ENCODE peak calls at places on chromosomes 6 and 20, in six cellular contexts. One of them, this sample, is unnamed.

GRCh38 chr6:47603995-47604394 is 94.4 kb upstream of the ADGRF4 start:
- DNase-seq in GM23338: no peak
- DNase-seq in upper lobe of left lung: no peak
- DNase-seq in endothelial cell: no peak
- DNase-seq in HCT116: no peak
- DNase-seq in heart right ventricle: no peak
- DNase-seq in this sample: no peak

GRCh38 chr6:126110494-126111270 is 124.3 kb downstream of the TRMT11 start:
- DNase-seq in HCT116: no peak
- DNase-seq in heart right ventricle: no peak
- DNase-seq in endothelial cell: no peak
- DNase-seq in GM23338: no peak
- DNase-seq in upper lobe of left lung: no peak
- DNase-seq in this sample: no peak

GRCh38 chr6:105929626-105930025 is 156.5 kb upstream of the PRDM1 start:
- DNase-seq in HCT116: no peak
- DNase-seq in GM23338: no peak
- DNase-seq in endothelial cell: no peak
- DNase-seq in upper lobe of left lung: no peak
- DNase-seq in heart right ventricle: no peak
- DNase-seq in this sample: no peak

GRCh38 chr6:121890307-121890910 is 455.0 kb downstream of the GJA1 start:
- DNase-seq in heart right ventricle: no peak
- DNase-seq in GM23338: peak; percentile 26
- DNase-seq in endothelial cell: no peak
- DNase-seq in HCT116: no peak
- DNase-seq in upper lobe of left lung: no peak
- DNase-seq in this sample: no peak

GRCh38 chr6:159257846-159258245 is 88.6 kb downstream of the FNDC1 start:
- DNase-seq in HCT116: no peak
- DNase-seq in GM23338: no peak
- DNase-seq in upper lobe of left lung: no peak
- DNase-seq in heart right ventricle: no peak
- DNase-seq in endothelial cell: no peak
- DNase-seq in this sample: no peak

GRCh38 chr6:105346052-105346451 is 56.8 kb downstream of the PREP start:
- DNase-seq in HCT116: no peak
- DNase-seq in heart right ventricle: no peak
- DNase-seq in GM23338: no peak
- DNase-seq in upper lobe of left lung: no peak
- DNase-seq in endothelial cell: no peak
- DNase-seq in this sample: no peak

GRCh38 chr20:53215166-53215565 is 243.0 kb downstream of the TSHZ2 start:
- DNase-seq in upper lobe of left lung: no peak
- DNase-seq in HCT116: no peak
- DNase-seq in GM23338: no peak
- DNase-seq in endothelial cell: no peak
- DNase-seq in heart right ventricle: no peak
- DNase-seq in this sample: no peak

GRCh38 chr6:129621252-129621651 is 88.7 kb downstream of the ARHGAP18 start:
- DNase-seq in GM23338: no peak
- DNase-seq in upper lobe of left lung: no peak
- DNase-seq in endothelial cell: peak; percentile 26
- DNase-seq in HCT116: no peak
- DNase-seq in heart right ventricle: no peak
- DNase-seq in this sample: no peak

GRCh38 chr6:36618366-36619355 is 24.5 kb downstream of the SRSF3 start:
- DNase-seq in HCT116: no peak
- DNase-seq in GM23338: no peak
- DNase-seq in endothelial cell: no peak
- DNase-seq in upper lobe of left lung: no peak
- DNase-seq in heart right ventricle: no peak
- DNase-seq in this sample: no peak

GRCh38 chr6:145736854-145737181 is 1.5 kb upstream of the EPM2A start:
- DNase-seq in heart right ventricle: no peak
- DNase-seq in upper lobe of left lung: no peak
- DNase-seq in GM23338: no peak
- DNase-seq in endothelial cell: no peak
- DNase-seq in HCT116: no peak
- DNase-seq in this sample: no peak

GRCh38 chr6:26743941-26744699 is 84.6 kb upstream of the ZNF322 start:
- DNase-seq in upper lobe of left lung: no peak
- DNase-seq in GM23338: peak; percentile 55
- DNase-seq in HCT116: no peak
- DNase-seq in heart right ventricle: no peak
- DNase-seq in endothelial cell: no peak
- DNase-seq in this sample: no peak

DNA sequence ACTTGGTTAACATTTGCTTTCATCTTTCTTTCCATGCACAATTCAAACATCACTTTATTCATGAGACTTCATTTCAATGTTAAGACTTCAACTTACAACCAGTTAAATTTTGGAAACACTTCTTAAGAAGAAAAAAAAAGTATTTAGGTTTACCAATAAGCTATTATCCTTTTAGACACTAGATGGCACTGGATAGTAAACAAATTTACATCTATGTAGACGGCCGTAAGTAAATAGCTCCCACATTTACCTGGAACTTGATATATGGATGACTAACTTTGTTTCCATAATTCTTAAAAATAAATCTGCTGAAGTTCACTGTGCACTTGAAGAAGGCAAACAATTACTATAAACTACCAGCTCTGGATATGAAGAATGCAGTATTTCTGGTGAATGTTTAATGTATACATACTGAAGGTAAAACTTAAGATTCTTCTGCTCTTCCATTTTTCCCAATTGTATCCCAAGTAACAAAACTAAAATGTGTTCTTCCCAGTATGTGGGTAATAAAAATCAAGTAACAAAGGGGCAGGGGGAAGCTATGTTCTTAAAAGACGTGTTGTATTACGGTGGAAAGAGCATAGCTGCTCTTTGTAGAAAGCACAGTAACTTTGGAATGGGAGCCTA is 130.6 kb upstream of the C6orf118 start:
- DNase-seq in endothelial cell: no peak
- DNase-seq in heart right ventricle: no peak
- DNase-seq in HCT116: peak; percentile 34
- DNase-seq in GM23338: peak; percentile 80
- DNase-seq in upper lobe of left lung: no peak
- DNase-seq in this sample: no peak
- TF ChIP-seq CTCF in endothelial cell: peak; percentile 65
- TF ChIP-seq CTCF in heart right ventricle: peak; percentile 70
- TF ChIP-seq CTCF in HCT116: peak; percentile 32
- TF ChIP-seq CTCF in GM23338: no peak
- TF ChIP-seq CTCF in upper lobe of left lung: no peak
- TF ChIP-seq CTCF in this sample: no peak

DNA sequence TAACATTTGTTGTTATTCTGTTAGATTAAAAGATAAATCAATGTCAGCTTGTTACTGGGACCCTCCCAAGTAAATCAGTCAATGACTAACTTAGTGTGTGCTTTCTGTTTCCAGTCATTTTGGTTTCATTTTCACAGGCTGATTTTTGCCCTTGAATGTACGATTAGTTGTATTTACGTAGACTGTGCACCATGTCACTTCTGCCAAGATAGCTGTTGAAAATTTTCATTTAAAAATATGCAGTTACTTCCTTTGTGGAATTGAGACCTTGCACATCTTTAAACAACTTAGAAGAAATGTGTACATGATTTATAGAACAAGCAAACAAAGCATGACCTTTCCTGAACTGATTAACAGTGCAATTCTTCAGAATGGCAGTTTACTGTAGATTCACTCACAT is 944.8 kb upstream of the CITED2 start:
- DNase-seq in heart right ventricle: no peak
- DNase-seq in upper lobe of left lung: no peak
- DNase-seq in endothelial cell: no peak
- DNase-seq in GM23338: no peak
- DNase-seq in HCT116: no peak
- DNase-seq in this sample: no peak
- TF ChIP-seq CTCF in heart right ventricle: no peak
- TF ChIP-seq CTCF in upper lobe of left lung: no peak
- TF ChIP-seq CTCF in endothelial cell: no peak
- TF ChIP-seq CTCF in GM23338: no peak
- TF ChIP-seq CTCF in HCT116: no peak
- TF ChIP-seq CTCF in this sample: no peak

GRCh38 chr6:31547727-31548422 is 467 bp downstream of the NFKBIL1 start:
- DNase-seq in GM23338: peak; percentile 17
- DNase-seq in HCT116: no peak
- DNase-seq in endothelial cell: no peak
- DNase-seq in heart right ventricle: no peak
- DNase-seq in upper lobe of left lung: peak; percentile 85
- DNase-seq in this sample: no peak

GRCh38 chr6:31545291-31545690 is 1.1 kb downstream of the ATP6V1G2 start:
- DNase-seq in GM23338: no peak
- DNase-seq in heart right ventricle: no peak
- DNase-seq in endothelial cell: no peak
- DNase-seq in HCT116: no peak
- DNase-seq in upper lobe of left lung: no peak
- DNase-seq in this sample: no peak

GRCh38 chr6:31546339-31546961 is at the start of gene ATP6V1G2:
- DNase-seq in GM23338: peak; percentile 98
- DNase-seq in heart right ventricle: peak; percentile 88
- DNase-seq in HCT116: peak; percentile 94
- DNase-seq in endothelial cell: peak; percentile 87
- DNase-seq in upper lobe of left lung: peak; percentile 84
- DNase-seq in this sample: peak; percentile 80

GRCh38 chr6:31548423-31548873 is 1.0 kb downstream of the NFKBIL1 start:
- DNase-seq in upper lobe of left lung: no peak
- DNase-seq in HCT116: no peak
- DNase-seq in endothelial cell: no peak
- DNase-seq in heart right ventricle: no peak
- DNase-seq in GM23338: no peak
- DNase-seq in this sample: no peak

DNA sequence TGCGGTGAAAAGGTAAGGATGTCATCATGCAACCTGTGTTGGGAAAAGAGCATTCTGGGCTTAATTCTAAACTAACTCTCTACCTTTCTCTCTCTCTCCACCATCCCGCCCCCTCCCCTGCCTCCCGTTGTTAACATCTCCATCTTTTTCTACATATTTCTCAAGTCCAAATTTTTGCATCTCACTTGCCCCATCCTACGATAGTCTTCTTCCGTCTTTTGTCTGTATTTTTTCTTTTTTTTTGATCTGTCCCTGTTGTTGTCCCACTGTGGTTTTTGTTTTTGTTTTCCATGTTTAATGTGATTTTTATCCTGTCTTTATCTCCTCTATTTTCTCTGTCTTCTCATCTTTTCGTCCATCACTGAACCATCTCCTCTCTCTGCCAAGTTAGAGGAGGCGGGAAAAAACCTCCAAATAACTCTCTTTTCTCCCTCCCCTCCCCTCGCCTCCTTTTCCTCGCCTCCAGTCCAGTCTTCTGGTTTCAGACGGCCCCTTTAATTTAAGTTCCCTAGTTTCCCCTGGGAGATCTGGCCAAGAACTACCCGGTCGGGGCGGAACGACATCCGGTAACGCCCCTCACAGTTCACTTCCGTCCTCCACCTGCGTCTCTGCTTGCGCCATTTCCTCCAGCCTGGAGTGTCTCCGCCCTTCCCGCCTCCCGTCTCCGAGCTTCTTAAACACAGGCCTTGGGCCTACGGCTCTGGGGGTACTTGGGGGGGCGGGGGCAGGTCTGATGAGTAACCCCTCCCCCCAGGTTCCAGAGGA is at the start of gene NFKBIL1:
- DNase-seq in upper lobe of left lung: peak; percentile 60
- DNase-seq in heart right ventricle: peak; percentile 98
- DNase-seq in endothelial cell: peak; percentile 67
- DNase-seq in GM23338: peak; percentile 98
- DNase-seq in HCT116: peak; percentile 97
- DNase-seq in this sample: peak; percentile 76
- TF ChIP-seq CTCF in upper lobe of left lung: peak; percentile 37
- TF ChIP-seq CTCF in heart right ventricle: no peak
- TF ChIP-seq CTCF in endothelial cell: no peak
- TF ChIP-seq CTCF in GM23338: no peak
- TF ChIP-seq CTCF in HCT116: no peak
- TF ChIP-seq CTCF in this sample: peak; percentile 31

GRCh38 chr6:11943060-11943459 is 69.1 kb upstream of the HIVEP1 start:
- DNase-seq in upper lobe of left lung: no peak
- DNase-seq in endothelial cell: no peak
- DNase-seq in HCT116: no peak
- DNase-seq in heart right ventricle: no peak
- DNase-seq in GM23338: no peak
- DNase-seq in this sample: no peak

GRCh38 chr6:11947569-11947968 is 64.5 kb upstream of the HIVEP1 start:
- DNase-seq in upper lobe of left lung: no peak
- DNase-seq in GM23338: no peak
- DNase-seq in endothelial cell: no peak
- DNase-seq in heart right ventricle: no peak
- DNase-seq in HCT116: no peak
- DNase-seq in this sample: no peak

GRCh38 chr6:11947063-11947462 is 65.0 kb upstream of the HIVEP1 start:
- DNase-seq in endothelial cell: no peak
- DNase-seq in HCT116: no peak
- DNase-seq in upper lobe of left lung: no peak
- DNase-seq in GM23338: peak; percentile 62
- DNase-seq in heart right ventricle: no peak
- DNase-seq in this sample: no peak

GRCh38 chr6:11942185-11942864 is 69.8 kb upstream of the HIVEP1 start:
- DNase-seq in HCT116: no peak
- DNase-seq in heart right ventricle: no peak
- DNase-seq in upper lobe of left lung: no peak
- DNase-seq in GM23338: no peak
- DNase-seq in endothelial cell: no peak
- DNase-seq in this sample: no peak

DNA sequence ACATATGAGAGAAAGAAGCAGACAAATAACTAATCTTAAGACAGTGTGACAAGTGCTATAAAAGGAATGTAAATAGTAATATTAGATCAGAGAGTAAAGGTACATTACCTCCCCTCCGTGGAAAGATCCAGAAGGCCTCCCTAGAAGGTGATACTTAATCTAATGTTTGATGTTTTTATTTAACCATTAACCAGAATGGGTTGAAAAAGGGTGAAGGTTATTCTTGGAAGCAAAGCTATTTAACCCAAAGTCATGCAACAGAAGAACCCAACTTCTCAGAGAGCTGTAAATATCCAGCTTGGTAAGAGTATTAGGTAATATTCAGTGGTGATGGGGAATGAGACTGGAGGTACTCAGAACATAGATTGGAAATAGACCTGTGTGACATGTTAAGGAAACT is 68.0 kb upstream of the HIVEP1 start:
- DNase-seq in endothelial cell: no peak
- DNase-seq in HCT116: no peak
- DNase-seq in GM23338: no peak
- DNase-seq in heart right ventricle: no peak
- DNase-seq in upper lobe of left lung: no peak
- DNase-seq in this sample: no peak
- TF ChIP-seq CTCF in endothelial cell: no peak
- TF ChIP-seq CTCF in HCT116: no peak
- TF ChIP-seq CTCF in GM23338: no peak
- TF ChIP-seq CTCF in heart right ventricle: no peak
- TF ChIP-seq CTCF in upper lobe of left lung: no peak
- TF ChIP-seq CTCF in this sample: no peak

GRCh38 chr20:5081196-5081595 is 38.6 kb downstream of the PCNA start:
- DNase-seq in endothelial cell: no peak
- DNase-seq in GM23338: peak; percentile 21
- DNase-seq in upper lobe of left lung: no peak
- DNase-seq in HCT116: no peak
- DNase-seq in heart right ventricle: no peak
- DNase-seq in this sample: no peak
- TF ChIP-seq CTCF in endothelial cell: no peak
- TF ChIP-seq CTCF in GM23338: no peak
- TF ChIP-seq CTCF in upper lobe of left lung: no peak
- TF ChIP-seq CTCF in HCT116: no peak
- TF ChIP-seq CTCF in heart right ventricle: no peak
- TF ChIP-seq CTCF in this sample: no peak

This sample was measured in natural killer cell.